ENCODE peak calls at places on chromosomes 2 and 18, in ten cellular contexts. Q is cardiac muscle cell; N is psoas muscle; L is aorta; R is CD4-positive, alpha-beta memory T cell; H is pancreas; Z is Peyer's patch; Y is heart right ventricle; I is left ventricle myocardium inferior; D is endothelial cell of umbilical vein. C is an unnamed sample. For H3K4me1, the result is how much of the 10 kb centered on the place peaks cover.

GRCh38 chr2:3557588-3558204 is 437 bp downstream of the RNASEH1 start:
- DNase-seq in Y (no peak), H (no peak), L (no peak), D (peak), Z (no peak), N (no peak), I (no peak), Q (no peak), R (no peak), C (no peak)

GRCh38 chr2:84894758-84895520 is 10.5 kb upstream of the TMSB10 start:
- DNase-seq in H (no peak), D (peak), Q (no peak), Z (peak), R (peak), N (no peak), I (no peak), Y (no peak), L (no peak), C (no peak)

GRCh38 chr2:31937741-31938140 is 73.1 kb downstream of the MEMO1 start:
- DNase-seq in L (no peak), Q (no peak), Z (no peak), R (no peak), N (no peak), I (no peak), H (no peak), D (no peak), Y (no peak), C (no peak)

GRCh38 chr2:2237563-2237962 is 93.5 kb downstream of the MYT1L start:
- DNase-seq in Y (no peak), N (no peak), I (no peak), Q (no peak), D (no peak), Z (no peak), H (no peak), R (no peak), L (no peak), C (no peak)

GRCh38 chr2:237934186-237934585 is 32.6 kb upstream of the UBE2F start:
- DNase-seq in N (no peak), D (no peak), R (no peak), Z (no peak), L (no peak), H (peak), Q (no peak), Y (no peak), I (no peak), C (no peak)

GRCh38 chr2:46187112-46187618 is 110.0 kb upstream of the EPAS1 start:
- DNase-seq in Y (no peak), D (peak), R (peak), L (no peak), H (peak), Q (no peak), Z (no peak), N (no peak), I (no peak), C (no peak)

GRCh38 chr18:36412778-36413177 is 115.3 kb downstream of the FHOD3 start:
- DNase-seq in Y (no peak), R (no peak), Q (peak), H (no peak), Z (no peak), D (no peak), N (no peak), L (no peak), I (no peak), C (peak)

GRCh38 chr2:45851111-45851510 is 199.6 kb downstream of the PRKCE start:
- DNase-seq in L (no peak), H (no peak), R (no peak), Y (no peak), I (no peak), D (no peak), Z (no peak), Q (no peak), N (no peak), C (no peak)

GRCh38 chr18:7844418-7844817 is 277.3 kb downstream of the PTPRM start:
- DNase-seq in D (no peak), L (no peak), I (no peak), H (no peak), Z (no peak), N (no peak), Y (no peak), Q (no peak), R (no peak), C (no peak)

GRCh38 chr2:77348821-77349220 is 173.4 kb downstream of the LRRTM4 start:
- DNase-seq in H (no peak), N (no peak), L (no peak), Q (no peak), D (no peak), R (no peak), Z (no peak), I (no peak), Y (no peak), C (no peak)

GRCh38 chr2:68031546-68032160 is 31.2 kb downstream of the C1D start:
- DNase-seq in Q (peak), Y (no peak), N (no peak), I (no peak), D (peak), R (peak), H (no peak), L (no peak), Z (no peak), C (no peak)

GRCh38 chr2:212265777-212266176 is 272.8 kb downstream of the ERBB4 start:
- DNase-seq in N (no peak), H (no peak), Q (no peak), R (no peak), Y (no peak), Z (no peak), L (no peak), I (no peak), D (no peak), C (no peak)

GRCh38 chr18:25229080-25229479 is 122.9 kb downstream of the ZNF521 start:
- DNase-seq in H (no peak), Q (no peak), R (no peak), Z (no peak), D (peak), I (no peak), N (no peak), L (no peak), Y (no peak), C (no peak)

GRCh38 chr2:45049937-45050336 is 40.7 kb upstream of the SIX2 start:
- DNase-seq in R (no peak), Z (no peak), D (no peak), Q (no peak), Y (no peak), I (no peak), L (no peak), H (no peak), N (no peak), C (no peak)

GRCh38 chr2:12048551-12048950 is 302.1 kb downstream of the LPIN1 start:
- DNase-seq in Q (no peak), N (no peak), R (no peak), D (peak), I (no peak), Y (no peak), H (no peak), Z (no peak), L (no peak), C (peak)

GRCh38 chr2:65070172-65070830 is 14.1 kb downstream of the CEP68 start:
- DNase-seq in Q (no peak), Z (no peak), R (no peak), L (no peak), N (no peak), H (no peak), Y (no peak), I (no peak), D (peak), C (no peak)

GRCh38 chr18:79952457-79952995 is 1.1 kb upstream of the SLC66A2 start:
- DNase-seq in N (no peak), L (peak), R (no peak), Z (no peak), Q (no peak), I (no peak), Y (peak), D (no peak), H (no peak), C (no peak)

GRCh38 chr2:238853724-238854123 is 5.8 kb downstream of the TWIST2 start:
- DNase-seq in L (no peak), Z (no peak), D (no peak), N (no peak), R (no peak), Q (no peak), I (no peak), Y (no peak), H (no peak), C (no peak)

GRCh38 chr2:9666306-9666705 is 35.5 kb upstream of the YWHAQ start:
- DNase-seq in Y (no peak), Q (no peak), D (no peak), Z (no peak), R (no peak), N (no peak), L (no peak), I (no peak), H (no peak), C (no peak)

GRCh38 chr2:120787512-120788348 is 52.1 kb downstream of the GLI2 start:
- DNase-seq in N (no peak), I (no peak), D (no peak), L (no peak), R (no peak), Y (no peak), H (no peak), Z (no peak), Q (no peak), C (no peak)

GRCh38 chr2:88829607-88830463 is 138.4 kb downstream of the RPIA start:
- DNase-seq in Y (no peak), D (no peak), Z (no peak), I (no peak), L (no peak), N (no peak), H (no peak), R (no peak), Q (no peak), C (no peak)

GRCh38 chr18:44626807-44627206 is 53.9 kb upstream of the SETBP1 start:
- DNase-seq in Q (no peak), N (no peak), L (no peak), D (no peak), R (no peak), Z (no peak), H (no peak), Y (no peak), I (no peak), C (no peak)

GRCh38 chr18:44507729-44508325 is 172.9 kb upstream of the SETBP1 start:
- DNase-seq in H (no peak), Q (peak), D (peak), N (peak), Y (peak), Z (peak), I (peak), L (peak), R (no peak), C (no peak)

GRCh38 chr2:36058076-36058475 is 297.5 kb upstream of the CRIM1 start:
- DNase-seq in L (no peak), R (no peak), I (no peak), H (no peak), N (no peak), Y (no peak), Q (no peak), Z (no peak), D (peak), C (no peak)

GRCh38 chr2:137249463-137249862 is 484.1 kb downstream of the THSD7B start:
- DNase-seq in Y (no peak), I (no peak), N (no peak), Q (no peak), Z (no peak), H (no peak), D (no peak), R (no peak), L (no peak), C (no peak)

GRCh38 chr2:156630579-156631337 is 194.6 kb downstream of the GPD2 start:
- DNase-seq in D (no peak), N (no peak), R (no peak), Z (no peak), L (no peak), H (no peak), Q (no peak), I (no peak), Y (no peak), C (no peak)

GRCh38 chr2:45074713-45075112 is 65.5 kb upstream of the SIX2 start:
- DNase-seq in Z (no peak), R (no peak), I (no peak), D (no peak), L (no peak), Q (no peak), N (no peak), Y (no peak), H (no peak), C (no peak)

GRCh38 chr2:53490659-53491058 is 276.9 kb upstream of the CHAC2 start:
- DNase-seq in L (no peak), Q (no peak), N (peak), I (peak), R (no peak), Y (no peak), D (no peak), Z (no peak), H (no peak), C (peak)

GRCh38 chr2:104733544-104733943 is 120.4 kb upstream of the POU3F3 start:
- DNase-seq in H (no peak), R (no peak), Y (no peak), Z (no peak), N (no peak), L (no peak), D (no peak), I (no peak), Q (peak), C (peak)

GRCh38 chr18:26307161-26307773 is 81.0 kb downstream of the TAF4B start:
- DNase-seq in L (no peak), R (no peak), D (peak), Y (no peak), I (no peak), H (no peak), Z (no peak), Q (peak), N (no peak), C (peak)

GRCh38 chr2:110815938-110816337 is 83.6 kb downstream of the ACOXL start:
- DNase-seq in Z (no peak), I (no peak), Y (no peak), D (no peak), H (no peak), N (no peak), R (no peak), L (no peak), Q (no peak), C (no peak)

GRCh38 chr2:203720922-203721672 is 14.7 kb downstream of the CD28 start:
- DNase-seq in Y (no peak), D (no peak), Q (no peak), R (peak), N (no peak), I (no peak), H (no peak), Z (no peak), L (no peak), C (no peak)

GRCh38 chr18:23828426-23828825 is 139.2 kb downstream of the LAMA3 start:
- DNase-seq in I (no peak), N (no peak), R (peak), Q (no peak), Z (no peak), Y (no peak), L (no peak), D (peak), H (no peak), C (no peak)

GRCh38 chr2:190964170-190964795 is 49.7 kb downstream of the STAT1 start:
- DNase-seq in I (no peak), R (no peak), Q (no peak), D (no peak), Z (no peak), N (no peak), L (no peak), H (no peak), Y (no peak), C (no peak)

GRCh38 chr18:78271790-78272189 is 707.8 kb upstream of the SALL3 start:
- DNase-seq in D (no peak), Q (no peak), R (no peak), H (no peak), Y (no peak), Z (no peak), N (no peak), L (no peak), I (no peak), C (no peak)

GRCh38 chr18:13222371-13223281 is 4.1 kb downstream of the LDLRAD4 start:
- DNase-seq in L (peak), Q (no peak), N (peak), I (peak), D (no peak), R (no peak), H (no peak), Z (no peak), Y (peak), C (peak)

GRCh38 chr18:9825571-9826073 is 60.2 kb upstream of the TXNDC2 start:
- DNase-seq in Z (no peak), H (no peak), Y (no peak), I (no peak), N (no peak), L (no peak), D (peak), R (no peak), Q (no peak), C (no peak)

GRCh38 chr2:181680055-181680936 is at the start of gene NEUROD1:
- DNase-seq in Y (no peak), H (peak), N (no peak), Q (no peak), D (no peak), Z (no peak), L (no peak), I (no peak), R (no peak), C (peak)

GRCh38 chr2:99877963-99878362 is 264.4 kb downstream of the AFF3 start:
- DNase-seq in H (no peak), I (no peak), R (no peak), Z (no peak), N (no peak), L (no peak), Y (no peak), D (no peak), Q (peak), C (no peak)

GRCh38 chr2:99878951-99879350 is 263.4 kb downstream of the AFF3 start:
- DNase-seq in Y (no peak), I (no peak), L (no peak), H (no peak), Q (no peak), D (peak), N (no peak), Z (no peak), R (no peak), C (no peak)

GRCh38 chr2:99880148-99880983 is 262.0 kb downstream of the AFF3 start:
- DNase-seq in I (no peak), L (peak), Y (no peak), N (no peak), Q (peak), Z (no peak), D (peak), R (no peak), H (no peak), C (no peak)

GRCh38 chr2:99876956-99877355 is 265.4 kb downstream of the AFF3 start:
- DNase-seq in R (no peak), Z (no peak), I (no peak), N (no peak), L (no peak), Q (no peak), D (no peak), Y (no peak), H (no peak), C (no peak)

DNA sequence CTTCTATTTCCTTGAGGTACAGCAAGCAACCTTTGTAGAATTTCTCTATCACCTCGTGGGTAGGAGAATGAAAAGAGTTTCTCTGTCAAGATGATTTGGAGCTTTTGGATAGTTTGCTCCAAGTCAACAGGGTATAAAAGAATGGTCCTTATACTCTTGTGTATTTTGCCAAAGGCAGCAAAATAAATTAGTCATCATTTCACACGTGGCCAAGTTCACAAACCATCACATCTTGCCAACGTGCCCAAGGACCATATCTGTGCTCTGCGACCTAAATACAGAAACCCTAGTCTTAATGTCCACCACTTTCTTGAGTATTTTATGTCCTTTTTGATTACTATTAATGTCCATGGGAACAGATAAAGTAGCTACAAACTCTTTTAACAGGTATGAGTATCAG is 262.9 kb downstream of the AFF3 start:
- DNase-seq in H (no peak), Z (no peak), D (peak), R (no peak), I (no peak), N (no peak), L (no peak), Y (no peak), Q (no peak), C (no peak)
- H3K4me1 ChIP-seq in H (under half), Z (under half), D (half or more), R (under half), I (under half), N (under half), L (under half), Y (under half), Q (under half), C (under half)

GRCh38 chr18:55356815-55357214 is 231.2 kb downstream of the TCF4 start:
- DNase-seq in N (no peak), L (no peak), H (no peak), I (no peak), Q (no peak), R (no peak), Z (no peak), D (no peak), Y (no peak), C (no peak)
- H3K4me1 ChIP-seq in N (under half), L (under half), H (under half), I (under half), Q (under half), R (under half), Z (under half), D (under half), Y (under half), C (under half)

DNA sequence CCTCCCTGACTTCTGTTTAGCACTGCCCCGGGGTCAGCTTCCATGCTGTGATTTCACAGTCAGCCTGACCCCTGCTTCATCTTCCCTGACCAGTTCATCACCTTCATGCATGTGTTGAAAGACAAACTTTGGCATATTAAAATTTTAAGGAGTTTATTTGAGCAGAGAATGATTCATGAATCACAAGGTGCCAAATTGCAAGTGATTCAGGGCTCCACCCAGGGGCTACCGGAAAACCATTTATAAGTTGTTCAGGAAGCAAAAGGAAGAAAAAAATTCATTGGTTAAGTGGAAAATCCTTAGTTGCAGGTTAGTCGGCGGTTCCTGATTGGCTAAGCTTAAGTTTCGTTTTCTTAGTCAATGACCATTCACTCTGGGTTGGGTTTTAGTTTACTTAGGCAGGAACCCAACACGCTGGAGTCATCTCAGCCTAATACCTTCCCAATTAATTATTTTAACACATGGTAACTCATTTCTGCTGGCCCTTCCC is 10.6 kb downstream of the IL1F10 start:
- DNase-seq in L (no peak), D (no peak), H (no peak), Q (no peak), Z (no peak), Y (no peak), I (no peak), R (no peak), N (no peak), C (no peak)
- H3K4me1 ChIP-seq in L (under half), D (under half), H (under half), Q (under half), Z (under half), Y (under half), I (under half), R (under half), N (under half), C (under half)

GRCh38 chr2:18519991-18520604 is 40.4 kb downstream of the RDH14 start:
- DNase-seq in Y (no peak), H (no peak), L (no peak), Q (no peak), D (no peak), I (no peak), Z (no peak), N (no peak), R (no peak), C (no peak)
- H3K4me1 ChIP-seq in Y (under half), H (under half), L (under half), Q (under half), D (under half), I (under half), Z (under half), N (under half), R (under half), C (under half)

C was measured in BE2C.